ENCODE peak calls at places on chromosome 13, in nine cellular contexts. A is heart left ventricle; E is mesendoderm; M is MG63; K is HAP-1; P is fibroblast of lung; O is A549; D is CD4-positive, CD25-positive, alpha-beta regulatory T cell; G is heart right ventricle. N is an unnamed sample.

GRCh38 chr13:19860884-19861655 is 2.4 kb downstream of the ZMYM5 start:
- DNase-seq in A (no peak), E (peak), M (peak), K (no peak), P (peak), O (no peak), D (peak), G (no peak), N (peak)

GRCh38 chr13:99151516-99151915 is 49.1 kb upstream of the UBAC2 start:
- DNase-seq in A (no peak), E (no peak), M (peak), K (no peak), P (peak), O (peak), D (no peak), G (no peak), N (peak)

GRCh38 chr13:73833331-73834070 is 300.7 kb downstream of the KLF12 start:
- DNase-seq in A (no peak), E (no peak), M (no peak), K (no peak), P (peak), O (no peak), D (no peak), G (no peak), N (peak)

GRCh38 chr13:29991343-29991742 is 140.9 kb upstream of the UBL3 start:
- DNase-seq in A (no peak), E (peak), M (peak), K (no peak), P (peak), O (no peak), D (no peak), G (no peak), N (peak)

GRCh38 chr13:27792393-27793218 is at the start of gene GSX1:
- DNase-seq in A (peak), E (peak), M (peak), K (peak), P (peak), O (peak), D (peak), G (peak), N (peak)

GRCh38 chr13:100068532-100068931 is 20.4 kb upstream of the PCCA start:
- DNase-seq in A (no peak), E (no peak), M (no peak), K (no peak), P (no peak), O (no peak), D (no peak), G (no peak), N (no peak)

GRCh38 chr13:39186205-39186880 is 148.1 kb downstream of the NHLRC3 start:
- DNase-seq in A (no peak), E (no peak), M (peak), K (no peak), P (no peak), O (no peak), D (no peak), G (no peak), N (no peak)

GRCh38 chr13:85243831-85244230 is 555.4 kb downstream of the SLITRK6 start:
- DNase-seq in A (no peak), E (no peak), M (no peak), K (no peak), P (peak), O (no peak), D (no peak), G (no peak), N (no peak)

GRCh38 chr13:44465318-44465717 is 91.7 kb downstream of the SERP2 start:
- DNase-seq in A (no peak), E (no peak), M (no peak), K (no peak), P (peak), O (no peak), D (no peak), G (no peak), N (peak)

GRCh38 chr13:27796544-27797227 is 4.4 kb downstream of the GSX1 start:
- DNase-seq in A (no peak), E (no peak), M (no peak), K (no peak), P (no peak), O (no peak), D (no peak), G (no peak), N (no peak)

GRCh38 chr13:93304868-93305613 is 78.4 kb downstream of the GPC6 start:
- DNase-seq in A (no peak), E (peak), M (no peak), K (no peak), P (no peak), O (no peak), D (no peak), G (no peak), N (no peak)

GRCh38 chr13:113448885-113449692 is 4.2 kb downstream of the ADPRHL1 start:
- DNase-seq in A (no peak), E (no peak), M (no peak), K (peak), P (no peak), O (peak), D (peak), G (no peak), N (peak)

GRCh38 chr13:20703785-20704458 is 423 bp downstream of the IL17D start:
- DNase-seq in A (peak), E (peak), M (peak), K (peak), P (peak), O (peak), D (peak), G (peak), N (peak)

GRCh38 chr13:91280806-91281205 is 66.7 kb upstream of the MIR17HG start:
- DNase-seq in A (no peak), E (no peak), M (peak), K (no peak), P (no peak), O (no peak), D (no peak), G (no peak), N (no peak)

GRCh38 chr13:45207319-45207718 is 6.5 kb upstream of the KCTD4 start:
- DNase-seq in A (no peak), E (no peak), M (no peak), K (no peak), P (peak), O (no peak), D (no peak), G (no peak), N (no peak)

GRCh38 chr13:26735677-26736076 is 24.9 kb downstream of the GPR12 start:
- DNase-seq in A (no peak), E (no peak), M (no peak), K (no peak), P (no peak), O (no peak), D (no peak), G (no peak), N (no peak)

GRCh38 chr13:39038569-39038898 is 278 bp downstream of the NHLRC3 start:
- DNase-seq in A (no peak), E (no peak), M (peak), K (peak), P (no peak), O (no peak), D (peak), G (no peak), N (peak)

GRCh38 chr13:112894673-112895481 is 74.1 kb upstream of the MCF2L start:
- DNase-seq in A (no peak), E (no peak), M (no peak), K (no peak), P (no peak), O (no peak), D (no peak), G (no peak), N (no peak)

GRCh38 chr13:85738696-85739320 is 60.4 kb downstream of the SLITRK6 start:
- DNase-seq in A (no peak), E (no peak), M (no peak), K (no peak), P (peak), O (no peak), D (no peak), G (no peak), N (no peak)

GRCh38 chr13:80901111-80902014 is 560.4 kb upstream of the SPRY2 start:
- DNase-seq in A (peak), E (no peak), M (no peak), K (no peak), P (no peak), O (no peak), D (no peak), G (no peak), N (no peak)

GRCh38 chr13:98346904-98347636 is 170.0 kb upstream of the RNF113B start:
- DNase-seq in A (no peak), E (no peak), M (no peak), K (no peak), P (no peak), O (no peak), D (no peak), G (no peak), N (no peak)

GRCh38 chr13:64529874-64530485 is 2700.2 kb downstream of the PCDH9 start:
- DNase-seq in A (no peak), E (peak), M (no peak), K (peak), P (no peak), O (peak), D (peak), G (no peak), N (no peak)

GRCh38 chr13:100434010-100434763 is 154.4 kb downstream of the GGACT start:
- DNase-seq in A (no peak), E (peak), M (no peak), K (no peak), P (peak), O (no peak), D (peak), G (no peak), N (peak)

GRCh38 chr13:78589206-78589605 is 14.1 kb downstream of the POU4F1 start:
- DNase-seq in A (no peak), E (peak), M (peak), K (peak), P (peak), O (no peak), D (no peak), G (peak), N (no peak)

GRCh38 chr13:105231579-105231978 is 1303.9 kb downstream of the EFNB2 start:
- DNase-seq in A (no peak), E (no peak), M (no peak), K (no peak), P (no peak), O (no peak), D (no peak), G (no peak), N (no peak)

GRCh38 chr13:105914637-105915036 is 620.8 kb downstream of the EFNB2 start:
- DNase-seq in A (no peak), E (no peak), M (peak), K (no peak), P (peak), O (no peak), D (no peak), G (no peak), N (peak)

GRCh38 chr13:62122434-62122833 is 706.8 kb upstream of the PCDH20 start:
- DNase-seq in A (no peak), E (no peak), M (no peak), K (no peak), P (no peak), O (no peak), D (no peak), G (no peak), N (no peak)

GRCh38 chr13:102847272-102848234 is 1.7 kb downstream of the ERCC5 start:
- DNase-seq in A (no peak), E (peak), M (no peak), K (peak), P (peak), O (no peak), D (peak), G (no peak), N (peak)

GRCh38 chr13:102848956-102849355 is 3.1 kb downstream of the ERCC5 start:
- DNase-seq in A (no peak), E (no peak), M (no peak), K (no peak), P (no peak), O (no peak), D (no peak), G (no peak), N (peak)

GRCh38 chr13:102846261-102847015 is 606 bp downstream of the ERCC5 start:
- DNase-seq in A (peak), E (peak), M (peak), K (peak), P (peak), O (peak), D (peak), G (peak), N (peak)

GRCh38 chr13:102845289-102845629 is 573 bp upstream of the ERCC5 start:
- DNase-seq in A (no peak), E (no peak), M (no peak), K (no peak), P (no peak), O (no peak), D (no peak), G (no peak), N (no peak)

GRCh38 chr13:102845630-102846260 is at the start of gene ERCC5:
- DNase-seq in A (peak), E (peak), M (peak), K (peak), P (peak), O (peak), D (peak), G (peak), N (peak)
- H3K4me3 ChIP-seq in A (peak), E (peak), M (peak), K (peak), P (peak), O (peak), D (peak), G (peak), N (peak)

GRCh38 chr13:37869756-37870488 is at the start of gene TRPC4:
- DNase-seq in A (peak), E (peak), M (peak), K (peak), P (peak), O (peak), D (peak), G (peak), N (peak)
- H3K4me3 ChIP-seq in A (peak), E (peak), M (peak), K (peak), P (peak), O (peak), D (no peak), G (peak), N (peak)

GRCh38 chr13:36297259-36297599 is 385 bp downstream of the CCDC169 start:
- DNase-seq in A (no peak), E (no peak), M (no peak), K (peak), P (peak), O (peak), D (no peak), G (no peak), N (peak)
- H3K4me3 ChIP-seq in A (peak), E (peak), M (peak), K (peak), P (peak), O (peak), D (peak), G (peak), N (peak)

DNA sequence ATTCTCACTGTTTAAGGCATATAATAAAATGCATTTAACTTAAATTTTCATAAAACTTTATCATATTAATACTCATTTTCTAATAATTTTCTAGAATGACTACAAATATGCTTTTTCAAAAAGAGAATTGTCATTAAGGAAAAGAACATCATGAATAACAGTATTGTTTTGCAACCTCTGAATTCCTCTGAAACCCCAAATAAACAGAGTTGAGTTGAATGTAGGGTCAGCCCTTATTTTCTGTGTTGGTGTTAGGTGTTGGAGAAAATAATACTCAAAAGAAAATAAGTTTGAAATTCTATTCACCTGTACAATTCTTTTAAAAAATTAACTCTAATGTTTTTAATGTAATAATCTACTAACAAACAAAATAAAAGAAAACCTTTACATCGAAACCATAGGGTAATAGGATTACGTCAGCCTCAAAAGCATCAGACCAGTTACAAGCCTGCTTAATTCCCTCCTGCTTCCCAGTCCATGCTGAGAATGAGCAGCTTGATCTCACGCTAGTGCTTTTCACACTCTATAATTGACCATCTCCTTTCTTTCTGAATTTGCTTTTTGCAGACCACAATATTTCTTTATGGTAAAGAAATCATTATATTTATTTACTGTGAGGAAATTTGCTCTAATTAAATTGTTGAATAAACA is 160.9 kb downstream of the PCDH9 start:
- DNase-seq in A (no peak), E (peak), M (no peak), K (peak), P (no peak), O (peak), D (no peak), G (no peak), N (no peak)
- H3K4me3 ChIP-seq in A (no peak), E (no peak), M (no peak), K (no peak), P (no peak), O (peak), D (no peak), G (no peak), N (no peak)

DNA sequence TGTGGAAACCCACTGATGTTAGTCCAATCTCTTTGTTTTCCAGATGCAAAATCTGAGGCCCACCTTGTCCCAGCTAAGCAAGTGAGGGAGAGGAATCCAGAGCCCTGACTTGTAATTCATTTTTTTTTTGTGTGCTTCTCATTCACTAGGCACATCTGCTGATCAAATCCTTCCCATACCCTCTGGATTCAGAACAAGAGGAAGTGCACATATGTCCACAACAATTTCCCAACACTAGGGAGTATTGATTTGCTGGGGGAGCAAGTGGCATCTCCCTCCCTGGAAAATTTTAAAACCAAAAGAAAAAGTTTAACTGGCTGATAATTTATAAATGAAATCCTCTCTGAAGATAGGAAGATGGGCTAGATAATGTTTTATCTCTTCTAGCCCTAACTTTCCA is 94.6 kb upstream of the RFC3 start:
- DNase-seq in A (no peak), E (no peak), M (no peak), K (no peak), P (no peak), O (no peak), D (no peak), G (no peak), N (peak)
- H3K4me3 ChIP-seq in A (no peak), E (no peak), M (no peak), K (no peak), P (no peak), O (no peak), D (no peak), G (no peak), N (no peak)

GRCh38 chr13:46797468-46798237 is 692 bp upstream of the ESD start:
- DNase-seq in A (no peak), E (no peak), M (no peak), K (no peak), P (no peak), O (no peak), D (no peak), G (no peak), N (no peak)

GRCh38 chr13:46796129-46796514 is 839 bp downstream of the ESD start:
- DNase-seq in A (no peak), E (no peak), M (no peak), K (no peak), P (no peak), O (no peak), D (no peak), G (no peak), N (no peak)

GRCh38 chr13:46795321-46795720 is 1.6 kb downstream of the ESD start:
- DNase-seq in A (no peak), E (peak), M (no peak), K (peak), P (peak), O (no peak), D (no peak), G (no peak), N (no peak)

GRCh38 chr13:46799139-46799538 is 2.2 kb upstream of the ESD start:
- DNase-seq in A (no peak), E (no peak), M (no peak), K (no peak), P (no peak), O (no peak), D (no peak), G (no peak), N (no peak)

DNA sequence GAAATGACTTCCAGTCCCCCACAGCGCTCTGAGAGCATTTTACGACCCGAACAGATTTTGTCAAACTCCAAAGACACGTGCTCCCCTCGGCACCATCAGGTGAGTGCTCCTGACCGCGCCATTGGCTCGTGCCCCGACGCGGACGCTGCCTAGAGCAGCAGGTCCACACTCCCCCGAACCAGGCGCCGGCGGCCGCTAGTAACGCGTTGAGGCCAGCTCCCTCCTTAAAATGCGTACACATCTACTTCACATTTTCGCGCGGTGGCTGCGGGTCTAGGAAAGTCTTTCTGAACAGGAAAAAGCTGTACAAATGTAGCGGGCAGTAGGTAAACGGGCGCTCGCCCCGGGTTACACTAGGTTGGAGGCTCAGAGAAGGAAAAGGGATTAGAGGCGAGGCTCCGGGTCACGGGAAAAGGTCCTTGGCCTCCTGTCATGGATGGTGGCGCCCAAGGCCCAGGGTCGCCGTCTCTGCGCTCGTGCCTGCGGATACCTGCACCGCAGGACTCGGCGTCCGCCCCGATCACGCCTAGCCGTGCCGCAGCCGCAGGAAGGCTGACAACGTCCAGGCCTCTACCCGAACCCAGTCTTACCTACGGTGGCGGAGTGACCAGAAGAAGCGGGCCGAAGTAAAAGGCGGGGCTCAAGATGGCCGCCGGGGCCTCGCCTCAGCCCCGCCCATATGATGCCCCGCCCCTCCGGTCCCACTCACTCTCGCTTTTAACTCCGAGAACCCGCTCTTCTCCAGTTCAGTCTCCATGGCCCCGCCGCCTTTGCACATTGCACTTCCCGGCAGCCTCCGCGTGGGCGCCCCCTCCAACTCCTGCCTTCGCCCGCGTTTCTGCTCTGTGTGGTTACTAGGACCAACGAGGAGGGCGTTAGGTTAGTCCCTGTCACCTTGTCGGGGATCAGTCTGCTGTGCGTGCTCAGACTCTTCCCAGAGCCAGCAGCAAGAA is at the start of gene ESD:
- DNase-seq in A (peak), E (peak), M (peak), K (peak), P (peak), O (peak), D (peak), G (peak), N (peak)
- H3K4me3 ChIP-seq in A (peak), E (peak), M (peak), K (peak), P (peak), O (peak), D (peak), G (peak), N (peak)

DNA sequence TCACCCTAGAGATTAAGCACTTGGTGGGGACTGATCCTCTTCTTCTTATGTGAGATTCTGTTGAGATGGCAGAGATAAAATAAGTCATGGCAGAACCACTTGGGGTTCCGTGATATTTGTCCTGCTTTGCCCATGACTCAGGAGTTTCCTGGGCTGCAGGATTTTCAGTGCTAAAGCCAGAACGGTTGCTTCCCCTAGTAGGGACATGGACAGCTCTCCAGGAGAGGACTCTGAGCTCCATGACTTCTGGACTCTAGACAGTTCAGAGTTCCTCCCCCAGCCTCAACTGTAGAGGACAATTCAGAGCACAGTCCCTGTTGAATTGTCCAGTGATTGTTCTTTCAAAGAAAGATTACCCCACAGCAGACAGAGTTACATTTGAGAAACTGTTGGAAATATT is 98.8 kb downstream of the OLFM4 start:
- DNase-seq in A (no peak), E (peak), M (no peak), K (no peak), P (no peak), O (no peak), D (no peak), G (no peak), N (no peak)
- H3K4me3 ChIP-seq in A (no peak), E (no peak), M (no peak), K (no peak), P (no peak), O (no peak), D (no peak), G (no peak), N (no peak)

GRCh38 chr13:110240352-110240751 is 66.6 kb downstream of the COL4A1 start:
- DNase-seq in A (peak), E (no peak), M (no peak), K (no peak), P (no peak), O (no peak), D (no peak), G (peak), N (no peak)
- H3K4me3 ChIP-seq in A (no peak), E (no peak), M (no peak), K (no peak), P (no peak), O (no peak), D (no peak), G (no peak), N (no peak)